ENCODE peak calls at places on chromosomes 11 and 22, in ten cellular contexts. O is esophagus squamous epithelium; K is heart right ventricle; I is CD8-positive, alpha-beta T cell; Q is adrenal gland; V is upper lobe of right lung; L is cardiac muscle cell; F is right lobe of liver; S is lung; X is fibroblast of lung. U is an unnamed sample.

GRCh38 chr11:17547051-17547577 is at the start of gene OTOG:
- DNase-seq in O (no peak), K (no peak), I (no peak), Q (no peak), V (no peak), L (peak; percentile 63), F (no peak), S (no peak), X (no peak), U (peak; percentile 34)

GRCh38 chr11:11661356-11662040 is 39.7 kb upstream of the GALNT18 start:
- DNase-seq in O (no peak), K (no peak), I (no peak), Q (no peak), V (no peak), L (no peak), F (no peak), S (no peak), X (no peak), U (no peak)

GRCh38 chr11:62664405-62665074 is 470 bp downstream of the C11orf98 start:
- DNase-seq in O (no peak), K (no peak), I (peak; percentile 28), Q (peak; percentile 49), V (no peak), L (peak; percentile 75), F (no peak), S (peak; percentile 36), X (peak; percentile 67), U (peak; percentile 60)

GRCh38 chr11:2742611-2743426 is 43.0 kb upstream of the KCNQ1OT1 start:
- DNase-seq in O (no peak), K (no peak), I (no peak), Q (no peak), V (peak; percentile 54), L (no peak), F (no peak), S (no peak), X (no peak), U (no peak)

GRCh38 chr11:62646825-62647608 is 604 bp upstream of the GANAB start:
- DNase-seq in O (no peak), K (no peak), I (no peak), Q (no peak), V (no peak), L (no peak), F (peak; percentile 52), S (no peak), X (no peak), U (no peak)

GRCh38 chr11:67195971-67196418 is 70.3 kb upstream of the GRK2 start:
- DNase-seq in O (no peak), K (no peak), I (no peak), Q (no peak), V (no peak), L (no peak), F (no peak), S (no peak), X (peak; percentile 71), U (no peak)

GRCh38 chr22:45007247-45007945 is 2.4 kb downstream of the PHF21B start:
- DNase-seq in O (no peak), K (peak; percentile 23), I (no peak), Q (peak; percentile 63), V (no peak), L (peak; percentile 94), F (no peak), S (no peak), X (peak; percentile 55), U (peak; percentile 57)

GRCh38 chr11:115530752-115531151 is 26.5 kb upstream of the CADM1 start:
- DNase-seq in O (no peak), K (no peak), I (no peak), Q (no peak), V (no peak), L (peak; percentile 40), F (no peak), S (no peak), X (no peak), U (no peak)

GRCh38 chr11:66800720-66801428 is 42.4 kb upstream of the RCE1 start:
- DNase-seq in O (no peak), K (no peak), I (no peak), Q (no peak), V (no peak), L (no peak), F (no peak), S (no peak), X (no peak), U (no peak)

GRCh38 chr11:76918941-76919386 is 58.2 kb downstream of the ACER3 start:
- DNase-seq in O (no peak), K (no peak), I (no peak), Q (peak; percentile 22), V (no peak), L (peak; percentile 55), F (no peak), S (no peak), X (peak; percentile 53), U (peak; percentile 76)

GRCh38 chr11:77195071-77195705 is 67.1 kb downstream of the MYO7A start:
- DNase-seq in O (no peak), K (no peak), I (no peak), Q (peak; percentile 5), V (peak; percentile 41), L (no peak), F (peak; percentile 23), S (no peak), X (no peak), U (no peak)

GRCh38 chr11:14971865-14972580 is at the start of gene CALCA:
- DNase-seq in O (no peak), K (no peak), I (no peak), Q (no peak), V (no peak), L (peak; percentile 19), F (no peak), S (no peak), X (no peak), U (no peak)
- H3K27me3 ChIP-seq in O (peaks cover 93% of the 10 kb centered on the region), K (peaks cover 95% of the 10 kb centered on the region), I (peaks cover 22% of the 10 kb centered on the region), Q (peaks cover 61% of the 10 kb centered on the region), V (peaks cover 95% of the 10 kb centered on the region), L (peaks cover 97% of the 10 kb centered on the region), F (peaks cover 29% of the 10 kb centered on the region), S (peaks cover 6% of the 10 kb centered on the region), X (peaks cover 44% of the 10 kb centered on the region), U (peaks cover 39% of the 10 kb centered on the region)

GRCh38 chr22:40482886-40483285 is 112.5 kb downstream of the SGSM3 start:
- DNase-seq in O (no peak), K (no peak), I (no peak), Q (no peak), V (no peak), L (no peak), F (no peak), S (no peak), X (no peak), U (no peak)
- H3K4me1 ChIP-seq in O (peaks cover 33% of the 10 kb centered on the region), K (peaks cover 31% of the 10 kb centered on the region), I (peaks cover 23% of the 10 kb centered on the region), Q (peaks cover 6% of the 10 kb centered on the region), V (peaks cover 54% of the 10 kb centered on the region), L (peaks cover 10% of the 10 kb centered on the region), F (no peaks in the 10 kb centered on the region), S (peaks cover 11% of the 10 kb centered on the region), X (peaks cover 20% of the 10 kb centered on the region), U (peaks cover 15% of the 10 kb centered on the region)

DNA sequence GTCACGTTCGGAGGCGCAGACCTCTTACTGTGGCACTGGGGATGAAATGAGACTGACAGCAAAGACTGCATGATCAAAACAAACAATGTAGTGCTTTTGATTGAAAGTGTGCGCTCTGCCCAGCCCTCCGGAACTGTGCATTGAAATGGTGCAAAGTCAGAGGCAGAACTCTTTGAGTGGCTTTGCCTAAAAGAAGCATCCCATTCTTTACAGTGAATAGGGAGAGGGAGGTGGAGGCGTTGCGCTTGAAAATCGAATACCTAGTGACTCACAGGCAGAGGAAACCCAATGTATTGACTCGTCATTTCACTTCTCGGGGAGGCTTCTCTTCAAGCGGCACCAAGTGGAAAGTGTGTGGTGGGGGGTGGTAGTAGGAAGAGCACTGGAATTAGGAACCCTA is 10.9 kb downstream of the RCN1 start:
- DNase-seq in O (no peak), K (no peak), I (no peak), Q (no peak), V (no peak), L (no peak), F (no peak), S (no peak), X (no peak), U (no peak)
- H3K36me3 ChIP-seq in O (peaks cover 88% of the 10 kb centered on the region), K (no peaks in the 10 kb centered on the region), I (peaks cover 8% of the 10 kb centered on the region), Q (no peaks in the 10 kb centered on the region), V (peaks cover 83% of the 10 kb centered on the region), L (peaks cover 36% of the 10 kb centered on the region), F (no peaks in the 10 kb centered on the region), S (peaks cover 29% of the 10 kb centered on the region), X (peaks cover 27% of the 10 kb centered on the region), U (peaks cover 66% of the 10 kb centered on the region)

GRCh38 chr22:22906907-22907550 is 19.4 kb downstream of the IGLL5 start:
- DNase-seq in O (no peak), K (no peak), I (no peak), Q (no peak), V (no peak), L (no peak), F (no peak), S (no peak), X (no peak), U (no peak)
- H3K27me3 ChIP-seq in O (peaks cover 29% of the 10 kb centered on the region), K (peaks cover 11% of the 10 kb centered on the region), I (no peaks in the 10 kb centered on the region), Q (no peaks in the 10 kb centered on the region), V (peaks cover 4% of the 10 kb centered on the region), L (no peaks in the 10 kb centered on the region), F (no peaks in the 10 kb centered on the region), S (no peaks in the 10 kb centered on the region), X (no peaks in the 10 kb centered on the region), U (peaks cover 35% of the 10 kb centered on the region)